ENCODE peak calls at places on chromosome 20, in five cellular contexts. D is MV-4-11, Y is WTC11, X is mucosa of descending colon, Z is cardiac fibroblast. V is an unnamed sample.

GRCh38 chr20:23042270-23042669 is 7.2 kb downstream of the SSTR4 start:
- DNase-seq in Z (no peak), X (no peak), D (no peak), Y (no peak), V (no peak)

GRCh38 chr20:57342829-57343228 is 8.2 kb upstream of the RAE1 start:
- DNase-seq in D (no peak), Z (peak), Y (no peak), X (no peak), V (no peak)

GRCh38 chr20:833450-834150 is at the start of gene FAM110A:
- DNase-seq in D (peak), X (peak), Y (peak), Z (peak), V (peak)

GRCh38 chr20:11822116-11822794 is 95.4 kb upstream of the BTBD3 start:
- DNase-seq in Z (no peak), Y (no peak), D (no peak), X (no peak), V (no peak)

GRCh38 chr20:38021373-38021772 is 11.9 kb downstream of the TTI1 start:
- DNase-seq in Y (no peak), X (no peak), D (no peak), Z (no peak), V (peak)

GRCh38 chr20:9269280-9269971 is 200.5 kb downstream of the PLCB4 start:
- DNase-seq in Z (peak), D (no peak), Y (no peak), X (no peak), V (no peak)

GRCh38 chr20:56202493-56203077 is 45.9 kb upstream of the MC3R start:
- DNase-seq in X (no peak), Y (no peak), Z (peak), D (peak), V (peak)

GRCh38 chr20:42179768-42180167 is 561.6 kb upstream of the CHD6 start:
- DNase-seq in X (no peak), Z (no peak), Y (peak), D (peak), V (no peak)

GRCh38 chr20:47262365-47263013 is 94.0 kb downstream of the ZMYND8 start:
- DNase-seq in X (no peak), Y (no peak), D (peak), Z (no peak), V (peak)

GRCh38 chr20:62308102-62308822 is 5.5 kb downstream of the ADRM1 start:
- DNase-seq in X (no peak), Z (no peak), Y (no peak), D (no peak), V (no peak)

GRCh38 chr20:5621305-5621704 is 128.9 kb upstream of the SHLD1 start:
- DNase-seq in D (no peak), Z (peak), Y (no peak), X (no peak), V (peak)

GRCh38 chr20:32021091-32021490 is 10.9 kb downstream of the CCM2L start:
- DNase-seq in X (no peak), Y (no peak), Z (no peak), D (no peak), V (peak)

GRCh38 chr20:40750541-40750940 is 61.5 kb upstream of the MAFB start:
- DNase-seq in D (no peak), Z (no peak), Y (no peak), X (no peak), V (no peak)

GRCh38 chr20:53080969-53081871 is 109.1 kb downstream of the TSHZ2 start:
- DNase-seq in Z (peak), D (no peak), Y (no peak), X (no peak), V (no peak)

GRCh38 chr20:36497856-36498255 is 43.5 kb upstream of the MYL9 start:
- DNase-seq in X (peak), Z (peak), Y (no peak), D (no peak), V (no peak)

GRCh38 chr20:25496968-25497401 is 88.3 kb downstream of the NINL start:
- DNase-seq in X (no peak), Z (no peak), Y (no peak), D (peak), V (peak)

GRCh38 chr20:63775096-63775978 is 35.8 kb downstream of the SLC2A4RG start:
- DNase-seq in Z (peak), Y (peak), X (no peak), D (no peak), V (no peak)

GRCh38 chr20:1469925-1470571 is 3.4 kb upstream of the NSFL1C start:
- DNase-seq in Y (peak), D (peak), X (peak), Z (peak), V (peak)

GRCh38 chr20:62875419-62876355 is 14.1 kb upstream of the TCFL5 start:
- DNase-seq in Y (peak), D (no peak), X (peak), Z (peak), V (peak)

GRCh38 chr20:50724851-50725721 is 6.3 kb upstream of the PARD6B start:
- DNase-seq in D (peak), X (peak), Z (peak), Y (peak), V (peak)